ENCODE peak calls at places on chromosomes 12 and 14, in seven cellular contexts. H is astrocyte of the cerebellum; E is AG20443; Q is stimulated activated CD8-positive, alpha-beta memory T cell treated with anti-CD3 and anti-CD28 coated beads, Interleukin-15, amount 100 ng/mL, for 24 hours; I is OCI-M1; J is PC-3; N is AG04450. Z is an unnamed sample.

GRCh38 chr12:115323223-115323905 is 639.4 kb upstream of the TBX3 start:
- DNase-seq in H (no peak), E (peak), Q (no peak), I (no peak), J (peak), N (peak), Z (no peak)

GRCh38 chr14:52918486-52918885 is 32.4 kb downstream of the FERMT2 start:
- DNase-seq in H (no peak), E (peak), Q (no peak), I (peak), J (peak), N (no peak), Z (no peak)

GRCh38 chr14:96793547-96793946 is 3.6 kb upstream of the VRK1 start:
- DNase-seq in H (no peak), E (no peak), Q (no peak), I (no peak), J (peak), N (no peak), Z (no peak)

GRCh38 chr14:24310666-24311604 is at the start of gene LTB4R:
- DNase-seq in H (peak), E (peak), Q (no peak), I (no peak), J (no peak), N (no peak), Z (peak)

GRCh38 chr14:26233126-26233525 is 364.7 kb downstream of the NOVA1 start:
- DNase-seq in H (no peak), E (no peak), Q (no peak), I (no peak), J (no peak), N (no peak), Z (no peak)

GRCh38 chr12:116534341-116535121 is 24.6 kb upstream of the MAP1LC3B2 start:
- DNase-seq in H (no peak), E (no peak), Q (no peak), I (no peak), J (peak), N (no peak), Z (no peak)

GRCh38 chr12:89856431-89856830 is 147.8 kb upstream of the ATP2B1 start:
- DNase-seq in H (peak), E (peak), Q (no peak), I (peak), J (peak), N (no peak), Z (peak)

GRCh38 chr14:61860294-61860918 is 98.2 kb downstream of the SNAPC1 start:
- DNase-seq in H (peak), E (peak), Q (peak), I (peak), J (peak), N (no peak), Z (peak)

GRCh38 chr12:119669744-119670472 is 2.0 kb downstream of the PRKAB1 start:
- DNase-seq in H (no peak), E (no peak), Q (no peak), I (no peak), J (peak), N (no peak), Z (no peak)

GRCh38 chr14:60278350-60278749 is 29.3 kb downstream of the PPM1A start:
- DNase-seq in H (no peak), E (no peak), Q (no peak), I (no peak), J (no peak), N (no peak), Z (no peak)

GRCh38 chr12:57153420-57153997 is 6.1 kb upstream of the LRP1-AS start:
- DNase-seq in H (no peak), E (no peak), Q (no peak), I (no peak), J (no peak), N (no peak), Z (no peak)

GRCh38 chr14:73463411-73463810 is 5.1 kb upstream of the NUMB start:
- DNase-seq in H (no peak), E (peak), Q (no peak), I (peak), J (peak), N (peak), Z (no peak)

GRCh38 chr14:73260574-73260973 is 23.3 kb downstream of the PAPLN start:
- DNase-seq in H (no peak), E (no peak), Q (no peak), I (no peak), J (no peak), N (no peak), Z (no peak)

GRCh38 chr12:50979369-50980052 is 27.2 kb downstream of the HIGD1C start:
- DNase-seq in H (no peak), E (no peak), Q (no peak), I (no peak), J (no peak), N (no peak), Z (no peak)

GRCh38 chr12:102053062-102053349 is 8.8 kb downstream of the WASHC3 start:
- DNase-seq in H (no peak), E (no peak), Q (no peak), I (no peak), J (no peak), N (no peak), Z (no peak)

GRCh38 chr12:50101663-50102062 is 2.1 kb upstream of the GPD1 start:
- DNase-seq in H (peak), E (peak), Q (no peak), I (peak), J (peak), N (peak), Z (no peak)